ENCODE peak calls at places on chromosome 13, in nine cellular contexts. One of them, this sample, is unnamed.

GRCh38 chr13:99281811-99282263 is 23.7 kb upstream of the GPR18 start:
- DNase-seq in aorta: peak; percentile 88
- DNase-seq in activated CD4-positive, CD25-positive, alpha-beta regulatory T cell treated with anti-CD3 and anti-CD28 coated beads, Interleukin-2, amount 50 U/mL, for 72 hours: peak; percentile 70
- DNase-seq in EL: no peak
- DNase-seq in fibroblast of the conjunctiva: peak; percentile 22
- DNase-seq in NCI-H345: no peak
- DNase-seq in AG09319: no peak
- DNase-seq in AG04449: no peak
- DNase-seq in adrenal gland: peak; percentile 49
- DNase-seq in this sample: peak; percentile 29

GRCh38 chr13:73956101-73956500 is 178.1 kb downstream of the KLF12 start:
- DNase-seq in fibroblast of the conjunctiva: no peak
- DNase-seq in aorta: no peak
- DNase-seq in EL: no peak
- DNase-seq in adrenal gland: no peak
- DNase-seq in AG09319: no peak
- DNase-seq in activated CD4-positive, CD25-positive, alpha-beta regulatory T cell treated with anti-CD3 and anti-CD28 coated beads, Interleukin-2, amount 50 U/mL, for 72 hours: no peak
- DNase-seq in NCI-H345: no peak
- DNase-seq in AG04449: no peak
- DNase-seq in this sample: no peak

GRCh38 chr13:50171585-50172282 is 156.5 kb downstream of the KCNRG start:
- DNase-seq in activated CD4-positive, CD25-positive, alpha-beta regulatory T cell treated with anti-CD3 and anti-CD28 coated beads, Interleukin-2, amount 50 U/mL, for 72 hours: no peak
- DNase-seq in NCI-H345: no peak
- DNase-seq in AG09319: no peak
- DNase-seq in AG04449: peak; percentile 24
- DNase-seq in EL: no peak
- DNase-seq in fibroblast of the conjunctiva: no peak
- DNase-seq in aorta: no peak
- DNase-seq in adrenal gland: no peak
- DNase-seq in this sample: no peak

GRCh38 chr13:86584301-86584700 is 785.1 kb upstream of the SLITRK6 start:
- DNase-seq in aorta: no peak
- DNase-seq in fibroblast of the conjunctiva: no peak
- DNase-seq in AG09319: no peak
- DNase-seq in activated CD4-positive, CD25-positive, alpha-beta regulatory T cell treated with anti-CD3 and anti-CD28 coated beads, Interleukin-2, amount 50 U/mL, for 72 hours: no peak
- DNase-seq in AG04449: no peak
- DNase-seq in EL: no peak
- DNase-seq in adrenal gland: no peak
- DNase-seq in NCI-H345: no peak
- DNase-seq in this sample: peak; percentile 63

GRCh38 chr13:23988546-23989122 is 91.3 kb upstream of the C1QTNF9B start:
- DNase-seq in aorta: no peak
- DNase-seq in fibroblast of the conjunctiva: no peak
- DNase-seq in adrenal gland: no peak
- DNase-seq in NCI-H345: no peak
- DNase-seq in EL: no peak
- DNase-seq in activated CD4-positive, CD25-positive, alpha-beta regulatory T cell treated with anti-CD3 and anti-CD28 coated beads, Interleukin-2, amount 50 U/mL, for 72 hours: no peak
- DNase-seq in AG09319: no peak
- DNase-seq in AG04449: no peak
- DNase-seq in this sample: no peak

GRCh38 chr13:30376426-30377311 is 45.6 kb upstream of the UBE2L5 start:
- DNase-seq in activated CD4-positive, CD25-positive, alpha-beta regulatory T cell treated with anti-CD3 and anti-CD28 coated beads, Interleukin-2, amount 50 U/mL, for 72 hours: peak; percentile 54
- DNase-seq in NCI-H345: peak; percentile 44
- DNase-seq in AG09319: no peak
- DNase-seq in AG04449: no peak
- DNase-seq in fibroblast of the conjunctiva: no peak
- DNase-seq in aorta: no peak
- DNase-seq in adrenal gland: no peak
- DNase-seq in EL: no peak
- DNase-seq in this sample: peak; percentile 82

GRCh38 chr13:111183959-111184684 is 69.0 kb downstream of the ARHGEF7 start:
- DNase-seq in activated CD4-positive, CD25-positive, alpha-beta regulatory T cell treated with anti-CD3 and anti-CD28 coated beads, Interleukin-2, amount 50 U/mL, for 72 hours: no peak
- DNase-seq in AG09319: no peak
- DNase-seq in NCI-H345: peak; percentile 10
- DNase-seq in aorta: peak; percentile 63
- DNase-seq in EL: no peak
- DNase-seq in fibroblast of the conjunctiva: no peak
- DNase-seq in adrenal gland: peak; percentile 48
- DNase-seq in AG04449: no peak
- DNase-seq in this sample: peak; percentile 76

GRCh38 chr13:33445476-33445875 is 159.9 kb upstream of the STARD13 start:
- DNase-seq in activated CD4-positive, CD25-positive, alpha-beta regulatory T cell treated with anti-CD3 and anti-CD28 coated beads, Interleukin-2, amount 50 U/mL, for 72 hours: no peak
- DNase-seq in AG09319: no peak
- DNase-seq in fibroblast of the conjunctiva: no peak
- DNase-seq in EL: no peak
- DNase-seq in NCI-H345: no peak
- DNase-seq in adrenal gland: no peak
- DNase-seq in aorta: no peak
- DNase-seq in AG04449: no peak
- DNase-seq in this sample: no peak

GRCh38 chr13:20814224-20814910 is 40.6 kb upstream of the EEF1AKMT1 start:
- DNase-seq in adrenal gland: peak; percentile 92
- DNase-seq in NCI-H345: no peak
- DNase-seq in activated CD4-positive, CD25-positive, alpha-beta regulatory T cell treated with anti-CD3 and anti-CD28 coated beads, Interleukin-2, amount 50 U/mL, for 72 hours: no peak
- DNase-seq in aorta: peak; percentile 89
- DNase-seq in EL: peak; percentile 97
- DNase-seq in fibroblast of the conjunctiva: peak; percentile 92
- DNase-seq in AG09319: peak; percentile 77
- DNase-seq in AG04449: peak; percentile 69
- DNase-seq in this sample: peak; percentile 92

GRCh38 chr13:41613984-41614581 is 156.7 kb downstream of the RGCC start:
- DNase-seq in adrenal gland: peak; percentile 74
- DNase-seq in AG09319: peak; percentile 77
- DNase-seq in aorta: peak; percentile 60
- DNase-seq in NCI-H345: no peak
- DNase-seq in EL: peak; percentile 84
- DNase-seq in fibroblast of the conjunctiva: peak; percentile 40
- DNase-seq in AG04449: peak; percentile 59
- DNase-seq in activated CD4-positive, CD25-positive, alpha-beta regulatory T cell treated with anti-CD3 and anti-CD28 coated beads, Interleukin-2, amount 50 U/mL, for 72 hours: no peak
- DNase-seq in this sample: no peak

GRCh38 chr13:111325941-111326620 is 5.6 kb downstream of the TEX29 start:
- DNase-seq in adrenal gland: no peak
- DNase-seq in aorta: no peak
- DNase-seq in activated CD4-positive, CD25-positive, alpha-beta regulatory T cell treated with anti-CD3 and anti-CD28 coated beads, Interleukin-2, amount 50 U/mL, for 72 hours: no peak
- DNase-seq in NCI-H345: no peak
- DNase-seq in EL: no peak
- DNase-seq in fibroblast of the conjunctiva: no peak
- DNase-seq in AG09319: no peak
- DNase-seq in AG04449: no peak
- DNase-seq in this sample: no peak

GRCh38 chr13:71242191-71242590 is 624.8 kb downstream of the DACH1 start:
- DNase-seq in AG04449: no peak
- DNase-seq in activated CD4-positive, CD25-positive, alpha-beta regulatory T cell treated with anti-CD3 and anti-CD28 coated beads, Interleukin-2, amount 50 U/mL, for 72 hours: no peak
- DNase-seq in adrenal gland: no peak
- DNase-seq in fibroblast of the conjunctiva: no peak
- DNase-seq in NCI-H345: peak; percentile 84
- DNase-seq in AG09319: no peak
- DNase-seq in EL: no peak
- DNase-seq in aorta: no peak
- DNase-seq in this sample: no peak

GRCh38 chr13:46389985-46390384 is 2.9 kb upstream of the RUBCNL start:
- DNase-seq in activated CD4-positive, CD25-positive, alpha-beta regulatory T cell treated with anti-CD3 and anti-CD28 coated beads, Interleukin-2, amount 50 U/mL, for 72 hours: no peak
- DNase-seq in aorta: no peak
- DNase-seq in adrenal gland: peak; percentile 28
- DNase-seq in AG04449: no peak
- DNase-seq in AG09319: no peak
- DNase-seq in EL: no peak
- DNase-seq in fibroblast of the conjunctiva: no peak
- DNase-seq in NCI-H345: no peak
- DNase-seq in this sample: no peak

GRCh38 chr13:23701646-23702045 is 131.4 kb downstream of the TNFRSF19 start:
- DNase-seq in AG09319: peak; percentile 99
- DNase-seq in NCI-H345: no peak
- DNase-seq in AG04449: no peak
- DNase-seq in activated CD4-positive, CD25-positive, alpha-beta regulatory T cell treated with anti-CD3 and anti-CD28 coated beads, Interleukin-2, amount 50 U/mL, for 72 hours: no peak
- DNase-seq in EL: no peak
- DNase-seq in adrenal gland: no peak
- DNase-seq in fibroblast of the conjunctiva: peak; percentile 99
- DNase-seq in aorta: peak; percentile 91
- DNase-seq in this sample: peak; percentile 44

GRCh38 chr13:67408823-67409222 is 178.7 kb upstream of the PCDH9 start:
- DNase-seq in aorta: no peak
- DNase-seq in EL: no peak
- DNase-seq in activated CD4-positive, CD25-positive, alpha-beta regulatory T cell treated with anti-CD3 and anti-CD28 coated beads, Interleukin-2, amount 50 U/mL, for 72 hours: no peak
- DNase-seq in adrenal gland: no peak
- DNase-seq in AG04449: no peak
- DNase-seq in NCI-H345: peak; percentile 26
- DNase-seq in AG09319: no peak
- DNase-seq in fibroblast of the conjunctiva: peak; percentile 71
- DNase-seq in this sample: no peak

GRCh38 chr13:45781553-45782326 is 69.8 kb downstream of the SIAH3 start:
- DNase-seq in fibroblast of the conjunctiva: no peak
- DNase-seq in AG04449: no peak
- DNase-seq in NCI-H345: peak; percentile 88
- DNase-seq in activated CD4-positive, CD25-positive, alpha-beta regulatory T cell treated with anti-CD3 and anti-CD28 coated beads, Interleukin-2, amount 50 U/mL, for 72 hours: no peak
- DNase-seq in AG09319: no peak
- DNase-seq in adrenal gland: peak; percentile 48
- DNase-seq in EL: peak; percentile 6
- DNase-seq in aorta: no peak
- DNase-seq in this sample: peak; percentile 95

GRCh38 chr13:113848431-113849260 is 15.2 kb downstream of the GAS6 start:
- DNase-seq in fibroblast of the conjunctiva: no peak
- DNase-seq in AG09319: no peak
- DNase-seq in EL: no peak
- DNase-seq in NCI-H345: no peak
- DNase-seq in activated CD4-positive, CD25-positive, alpha-beta regulatory T cell treated with anti-CD3 and anti-CD28 coated beads, Interleukin-2, amount 50 U/mL, for 72 hours: peak; percentile 17
- DNase-seq in AG04449: no peak
- DNase-seq in aorta: no peak
- DNase-seq in adrenal gland: no peak
- DNase-seq in this sample: no peak

GRCh38 chr13:105441406-105441805 is 1094.1 kb downstream of the EFNB2 start:
- DNase-seq in fibroblast of the conjunctiva: no peak
- DNase-seq in NCI-H345: no peak
- DNase-seq in EL: peak; percentile 3
- DNase-seq in adrenal gland: no peak
- DNase-seq in AG09319: no peak
- DNase-seq in activated CD4-positive, CD25-positive, alpha-beta regulatory T cell treated with anti-CD3 and anti-CD28 coated beads, Interleukin-2, amount 50 U/mL, for 72 hours: no peak
- DNase-seq in AG04449: no peak
- DNase-seq in aorta: no peak
- DNase-seq in this sample: no peak

GRCh38 chr13:37492741-37493514 is 105.6 kb downstream of the POSTN start:
- DNase-seq in AG09319: no peak
- DNase-seq in aorta: no peak
- DNase-seq in adrenal gland: no peak
- DNase-seq in NCI-H345: no peak
- DNase-seq in fibroblast of the conjunctiva: no peak
- DNase-seq in AG04449: peak; percentile 99
- DNase-seq in EL: peak; percentile 94
- DNase-seq in activated CD4-positive, CD25-positive, alpha-beta regulatory T cell treated with anti-CD3 and anti-CD28 coated beads, Interleukin-2, amount 50 U/mL, for 72 hours: no peak
- DNase-seq in this sample: no peak

GRCh38 chr13:110113284-110113764 is 193.6 kb downstream of the COL4A1 start:
- DNase-seq in activated CD4-positive, CD25-positive, alpha-beta regulatory T cell treated with anti-CD3 and anti-CD28 coated beads, Interleukin-2, amount 50 U/mL, for 72 hours: no peak
- DNase-seq in aorta: no peak
- DNase-seq in fibroblast of the conjunctiva: no peak
- DNase-seq in AG09319: no peak
- DNase-seq in AG04449: no peak
- DNase-seq in adrenal gland: no peak
- DNase-seq in EL: peak; percentile 63
- DNase-seq in NCI-H345: no peak
- DNase-seq in this sample: no peak

GRCh38 chr13:79722885-79723445 is 242.0 kb downstream of the NDFIP2 start:
- DNase-seq in EL: no peak
- DNase-seq in aorta: no peak
- DNase-seq in activated CD4-positive, CD25-positive, alpha-beta regulatory T cell treated with anti-CD3 and anti-CD28 coated beads, Interleukin-2, amount 50 U/mL, for 72 hours: no peak
- DNase-seq in AG09319: no peak
- DNase-seq in AG04449: no peak
- DNase-seq in fibroblast of the conjunctiva: no peak
- DNase-seq in NCI-H345: no peak
- DNase-seq in adrenal gland: no peak
- DNase-seq in this sample: no peak

GRCh38 chr13:104953588-104953987 is 1581.9 kb downstream of the EFNB2 start:
- DNase-seq in NCI-H345: no peak
- DNase-seq in AG04449: peak; percentile 17
- DNase-seq in activated CD4-positive, CD25-positive, alpha-beta regulatory T cell treated with anti-CD3 and anti-CD28 coated beads, Interleukin-2, amount 50 U/mL, for 72 hours: no peak
- DNase-seq in fibroblast of the conjunctiva: peak; percentile 69
- DNase-seq in adrenal gland: no peak
- DNase-seq in aorta: no peak
- DNase-seq in AG09319: no peak
- DNase-seq in EL: no peak
- DNase-seq in this sample: no peak

GRCh38 chr13:24691381-24691780 is 11.2 kb downstream of the ATP12A start:
- DNase-seq in NCI-H345: no peak
- DNase-seq in AG04449: no peak
- DNase-seq in aorta: no peak
- DNase-seq in AG09319: no peak
- DNase-seq in EL: no peak
- DNase-seq in activated CD4-positive, CD25-positive, alpha-beta regulatory T cell treated with anti-CD3 and anti-CD28 coated beads, Interleukin-2, amount 50 U/mL, for 72 hours: no peak
- DNase-seq in fibroblast of the conjunctiva: no peak
- DNase-seq in adrenal gland: no peak
- DNase-seq in this sample: no peak

GRCh38 chr13:107144432-107144831 is 576.5 kb upstream of the ARGLU1 start:
- DNase-seq in aorta: no peak
- DNase-seq in AG09319: no peak
- DNase-seq in AG04449: no peak
- DNase-seq in activated CD4-positive, CD25-positive, alpha-beta regulatory T cell treated with anti-CD3 and anti-CD28 coated beads, Interleukin-2, amount 50 U/mL, for 72 hours: no peak
- DNase-seq in EL: no peak
- DNase-seq in fibroblast of the conjunctiva: no peak
- DNase-seq in adrenal gland: no peak
- DNase-seq in NCI-H345: no peak
- DNase-seq in this sample: no peak

GRCh38 chr13:97892717-97893116 is 60.8 kb upstream of the IPO5 start:
- DNase-seq in adrenal gland: no peak
- DNase-seq in AG04449: no peak
- DNase-seq in fibroblast of the conjunctiva: no peak
- DNase-seq in NCI-H345: no peak
- DNase-seq in activated CD4-positive, CD25-positive, alpha-beta regulatory T cell treated with anti-CD3 and anti-CD28 coated beads, Interleukin-2, amount 50 U/mL, for 72 hours: no peak
- DNase-seq in aorta: no peak
- DNase-seq in EL: peak; percentile 55
- DNase-seq in AG09319: no peak
- DNase-seq in this sample: no peak

GRCh38 chr13:63700366-63700765 is 2284.7 kb upstream of the PCDH20 start:
- DNase-seq in AG09319: no peak
- DNase-seq in adrenal gland: no peak
- DNase-seq in AG04449: no peak
- DNase-seq in activated CD4-positive, CD25-positive, alpha-beta regulatory T cell treated with anti-CD3 and anti-CD28 coated beads, Interleukin-2, amount 50 U/mL, for 72 hours: no peak
- DNase-seq in NCI-H345: no peak
- DNase-seq in aorta: no peak
- DNase-seq in fibroblast of the conjunctiva: no peak
- DNase-seq in EL: peak; percentile 5
- DNase-seq in this sample: no peak

GRCh38 chr13:113144255-113144629 is 14.2 kb upstream of the PROZ start:
- DNase-seq in aorta: no peak
- DNase-seq in adrenal gland: no peak
- DNase-seq in NCI-H345: no peak
- DNase-seq in AG04449: no peak
- DNase-seq in EL: no peak
- DNase-seq in fibroblast of the conjunctiva: no peak
- DNase-seq in activated CD4-positive, CD25-positive, alpha-beta regulatory T cell treated with anti-CD3 and anti-CD28 coated beads, Interleukin-2, amount 50 U/mL, for 72 hours: no peak
- DNase-seq in AG09319: no peak
- DNase-seq in this sample: no peak

GRCh38 chr13:21733475-21734311 is 62.8 kb downstream of the FGF9 start:
- DNase-seq in fibroblast of the conjunctiva: no peak
- DNase-seq in adrenal gland: no peak
- DNase-seq in AG09319: no peak
- DNase-seq in AG04449: no peak
- DNase-seq in activated CD4-positive, CD25-positive, alpha-beta regulatory T cell treated with anti-CD3 and anti-CD28 coated beads, Interleukin-2, amount 50 U/mL, for 72 hours: no peak
- DNase-seq in aorta: no peak
- DNase-seq in NCI-H345: no peak
- DNase-seq in EL: no peak
- DNase-seq in this sample: no peak

GRCh38 chr13:41492432-41493267 is 35.3 kb downstream of the RGCC start:
- DNase-seq in activated CD4-positive, CD25-positive, alpha-beta regulatory T cell treated with anti-CD3 and anti-CD28 coated beads, Interleukin-2, amount 50 U/mL, for 72 hours: no peak
- DNase-seq in EL: no peak
- DNase-seq in aorta: no peak
- DNase-seq in adrenal gland: no peak
- DNase-seq in fibroblast of the conjunctiva: no peak
- DNase-seq in NCI-H345: no peak
- DNase-seq in AG04449: no peak
- DNase-seq in AG09319: no peak
- DNase-seq in this sample: no peak

GRCh38 chr13:24694907-24695306 is 14.7 kb downstream of the ATP12A start:
- DNase-seq in AG09319: no peak
- DNase-seq in fibroblast of the conjunctiva: no peak
- DNase-seq in AG04449: no peak
- DNase-seq in NCI-H345: no peak
- DNase-seq in adrenal gland: no peak
- DNase-seq in activated CD4-positive, CD25-positive, alpha-beta regulatory T cell treated with anti-CD3 and anti-CD28 coated beads, Interleukin-2, amount 50 U/mL, for 72 hours: no peak
- DNase-seq in aorta: no peak
- DNase-seq in EL: no peak
- DNase-seq in this sample: no peak

GRCh38 chr13:110092869-110093268 is 214.1 kb downstream of the COL4A1 start:
- DNase-seq in aorta: no peak
- DNase-seq in adrenal gland: no peak
- DNase-seq in activated CD4-positive, CD25-positive, alpha-beta regulatory T cell treated with anti-CD3 and anti-CD28 coated beads, Interleukin-2, amount 50 U/mL, for 72 hours: no peak
- DNase-seq in fibroblast of the conjunctiva: no peak
- DNase-seq in AG04449: no peak
- DNase-seq in EL: no peak
- DNase-seq in NCI-H345: no peak
- DNase-seq in AG09319: no peak
- DNase-seq in this sample: no peak